ENCODE peak calls at places on chromosomes 6 and 20, in four cellular contexts. Z is RWPE1, H is NCI-H2107, E is transverse colon. I is an unnamed sample.

GRCh38 chr6:136752554-136752953 is 39.7 kb downstream of the MAP3K5 start:
- DNase-seq in H (no peak), E (peak), Z (no peak), I (no peak)

GRCh38 chr20:4038047-4038459 is 22.7 kb upstream of the RNF24 start:
- DNase-seq in Z (peak), H (no peak), E (peak), I (peak)

GRCh38 chr20:2745936-2746635 is 53.5 kb downstream of the EBF4 start:
- DNase-seq in E (no peak), H (no peak), Z (no peak), I (no peak)

GRCh38 chr6:47000842-47001241 is 41.3 kb downstream of the ADGRF1 start:
- DNase-seq in E (no peak), H (no peak), Z (no peak), I (no peak)

GRCh38 chr6:55448446-55448845 is 121.2 kb downstream of the GFRAL start:
- DNase-seq in Z (no peak), E (no peak), H (no peak), I (no peak)

GRCh38 chr6:168372871-168373270 is 53.3 kb upstream of the DACT2 start:
- DNase-seq in E (peak), H (no peak), Z (no peak), I (no peak)

GRCh38 chr20:1737134-1737533 is 79.6 kb upstream of the SIRPG start:
- DNase-seq in H (no peak), Z (no peak), E (no peak), I (no peak)

GRCh38 chr6:51857134-51857533 is 230.3 kb downstream of the PKHD1 start:
- DNase-seq in Z (no peak), H (no peak), E (no peak), I (no peak)

GRCh38 chr6:40170856-40171255 is 236.6 kb upstream of the MOCS1 start:
- DNase-seq in Z (no peak), E (no peak), H (no peak), I (no peak)

GRCh38 chr20:36235892-36236785 is at the start of gene AAR2:
- DNase-seq in E (peak), H (peak), Z (peak), I (peak)

I was measured in NCI-H187 treated with DMSO at 0.1 percent for 48 hours.